ENCODE peak calls at places on chromosome X, in nine cellular contexts. R, J, X, Y, I, C, L, H and Q are unnamed samples.
A peak's percentile ranks its signal among the peaks of the same experiment; 100 is the strongest.

GRCh38 chrX:48579259-48579658 is 5.0 kb downstream of the RBM3 start:
- DNase-seq in H (no peak), Y (no peak), J (no peak), R (no peak), L (no peak), I (no peak), C (no peak), X (no peak), Q (no peak)

GRCh38 chrX:110222497-110223257 is 95.2 kb downstream of the AMMECR1 start:
- DNase-seq in J (no peak), I (peak; percentile 31), H (no peak), Y (no peak), R (no peak), X (no peak), L (no peak), C (no peak), Q (no peak)

GRCh38 chrX:46704767-46705386 is 54.0 kb downstream of the SLC9A7 start:
- DNase-seq in R (no peak), I (no peak), H (no peak), X (no peak), C (no peak), L (peak; percentile 68), Y (no peak), J (no peak), Q (no peak)

GRCh38 chrX:41661366-41662095 is 27.2 kb upstream of the GPR34 start:
- DNase-seq in H (no peak), Y (no peak), R (no peak), C (no peak), L (peak; percentile 61), I (no peak), J (no peak), X (no peak), Q (no peak)

GRCh38 chrX:6159468-6159867 is 69.2 kb downstream of the NLGN4X start:
- DNase-seq in I (no peak), C (peak; percentile 29), Y (no peak), R (no peak), J (no peak), H (no peak), X (no peak), L (no peak), Q (no peak)

GRCh38 chrX:19886888-19887531 is 390 bp downstream of the SH3KBP1 start:
- DNase-seq in L (peak; percentile 60), I (no peak), R (no peak), C (peak; percentile 42), X (no peak), Y (peak; percentile 16), J (peak; percentile 17), H (no peak), Q (peak; percentile 28)

GRCh38 chrX:146224442-146224841 is 406.8 kb downstream of the SLITRK2 start:
- DNase-seq in C (no peak), H (no peak), Y (no peak), J (no peak), R (no peak), L (no peak), I (peak; percentile 42), X (no peak), Q (no peak)

GRCh38 chrX:103823591-103823990 is 8.5 kb downstream of the RAB9B start:
- DNase-seq in R (no peak), I (no peak), J (no peak), C (no peak), Y (no peak), H (no peak), L (peak; percentile 51), X (no peak), Q (no peak)

GRCh38 chrX:10467793-10468192 is 152.6 kb downstream of the MID1 start:
- DNase-seq in H (no peak), R (no peak), J (no peak), C (no peak), L (peak; percentile 59), I (no peak), X (no peak), Y (no peak), Q (no peak)

GRCh38 chrX:97820170-97820569 is 936.5 kb downstream of the RPA4 start:
- DNase-seq in I (no peak), C (no peak), X (no peak), H (no peak), Y (no peak), L (no peak), R (no peak), J (no peak), Q (no peak)

GRCh38 chrX:109732319-109732779 is 708 bp downstream of the ACSL4 start:
- DNase-seq in L (peak; percentile 61), J (peak; percentile 2), R (no peak), Y (no peak), H (no peak), X (no peak), C (peak; percentile 15), I (peak; percentile 26), Q (no peak)

GRCh38 chrX:77785400-77785745 is 643 bp downstream of the ATRX start:
- DNase-seq in Y (peak; percentile 4), J (no peak), H (peak; percentile 17), X (no peak), R (no peak), I (peak; percentile 59), C (peak; percentile 31), L (peak; percentile 45), Q (no peak)

GRCh38 chrX:54076903-54077302 is 32.6 kb upstream of the PHF8 start:
- DNase-seq in J (no peak), C (no peak), X (no peak), R (no peak), H (no peak), I (peak; percentile 2), L (peak; percentile 62), Y (no peak), Q (no peak)

GRCh38 chrX:147978931-147979330 is 2.2 kb upstream of the FMR1NB start:
- DNase-seq in Y (no peak), I (no peak), C (no peak), L (peak; percentile 9), X (no peak), H (no peak), R (no peak), J (no peak), Q (no peak)

GRCh38 chrX:22686138-22686541 is 313.6 kb upstream of the DDX53 start:
- DNase-seq in R (no peak), I (no peak), L (no peak), X (no peak), C (peak; percentile 4), H (no peak), Y (peak; percentile 31), J (no peak), Q (peak; percentile 14)

DNA sequence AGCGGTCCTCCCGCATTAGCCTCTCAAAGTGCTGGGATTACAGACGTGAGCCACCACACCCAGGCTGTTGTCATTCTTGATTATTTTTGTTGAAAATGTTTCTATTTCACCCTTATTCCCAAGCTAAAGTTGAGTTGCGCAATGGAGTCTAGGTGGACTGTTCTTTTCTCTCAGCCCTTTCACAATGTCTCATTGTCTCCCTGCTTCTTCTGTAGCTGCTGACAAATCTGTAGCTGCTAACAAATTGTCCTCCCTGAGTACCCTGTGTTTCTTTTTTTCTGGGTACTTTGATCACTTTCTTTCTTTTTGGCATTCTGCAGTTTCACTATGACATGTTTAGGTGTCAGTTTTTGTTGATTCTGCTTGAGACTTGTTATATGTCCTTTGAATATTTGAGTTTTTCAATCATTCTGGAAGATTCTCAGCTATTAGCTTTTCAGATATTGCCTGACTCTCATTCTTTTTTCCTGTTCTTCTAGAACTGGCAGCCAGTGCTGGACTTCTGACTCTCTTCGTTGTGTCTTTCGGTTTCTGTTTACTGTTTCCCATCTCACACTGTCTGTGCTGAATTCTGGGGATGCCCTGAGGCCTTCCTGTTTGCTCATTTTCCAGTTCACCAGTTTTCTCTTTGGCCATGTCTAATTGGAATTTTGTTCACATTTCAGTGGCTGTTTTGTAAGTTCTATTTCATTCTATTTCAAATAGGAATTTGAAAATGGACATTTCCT is 6.6 kb downstream of the ABCD1 start:
- DNase-seq in X (no peak), I (no peak), J (no peak), H (no peak), C (no peak), R (no peak), Y (no peak), L (peak; percentile 35), Q (no peak)
- H3K36me3 ChIP-seq in X (peaks cover 2% of the 10 kb centered on the region), I (no peaks in the 10 kb centered on the region), J (no peaks in the 10 kb centered on the region), H (no peaks in the 10 kb centered on the region), C (no peaks in the 10 kb centered on the region), R (no peaks in the 10 kb centered on the region), Y (no peaks in the 10 kb centered on the region), L (no peaks in the 10 kb centered on the region), Q (peaks cover 18% of the 10 kb centered on the region)

DNA sequence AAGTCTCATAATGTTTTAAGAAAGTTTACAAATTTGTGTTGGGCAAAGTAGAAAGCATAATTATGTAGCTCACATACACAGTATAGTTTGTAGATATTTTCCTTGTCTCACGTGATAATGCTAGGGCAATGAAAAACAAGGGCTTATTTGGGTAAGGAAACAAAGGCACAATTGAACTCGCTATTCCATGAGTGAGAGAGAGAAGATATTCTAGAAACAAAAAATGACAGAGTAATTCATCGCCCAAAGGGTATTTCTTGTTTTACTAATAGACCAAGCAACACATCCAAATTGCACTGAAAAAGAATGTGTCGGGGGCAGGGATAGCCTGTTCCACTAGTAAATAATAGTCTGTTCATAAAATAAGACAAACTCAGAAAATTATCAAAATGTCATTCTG is 3.6 kb upstream of the ASB11 start:
- DNase-seq in H (no peak), J (no peak), R (no peak), C (no peak), L (no peak), X (no peak), Y (no peak), I (no peak), Q (no peak)
- H3K27ac ChIP-seq in H (no peak overlapping the region), J (no peak overlapping the region), R (no peak overlapping the region), C (no peak overlapping the region), L (no peak overlapping the region), X (no peak overlapping the region), Y (no peak overlapping the region), I (no peak overlapping the region), Q (no peak overlapping the region)

GRCh38 chrX:118498755-118499154 is 3.1 kb downstream of the DOCK11 start:
- DNase-seq in L (no peak), H (no peak), C (no peak), X (no peak), R (no peak), Y (no peak), I (no peak), J (no peak), Q (no peak)

GRCh38 chrX:118498351-118498750 is 2.7 kb downstream of the DOCK11 start:
- DNase-seq in H (no peak), Y (no peak), I (no peak), R (no peak), C (no peak), J (no peak), X (no peak), L (no peak), Q (no peak)

GRCh38 chrX:118503260-118504041 is 7.8 kb downstream of the DOCK11 start:
- DNase-seq in I (no peak), X (no peak), J (no peak), R (no peak), L (no peak), Y (no peak), C (no peak), H (no peak), Q (no peak)

GRCh38 chrX:118499295-118499694 is 3.7 kb downstream of the DOCK11 start:
- DNase-seq in R (no peak), H (no peak), I (peak; percentile 61), J (no peak), L (no peak), C (peak; percentile 21), X (no peak), Y (no peak), Q (no peak)

GRCh38 chrX:118502121-118502794 is 6.6 kb downstream of the DOCK11 start:
- DNase-seq in H (no peak), L (no peak), X (no peak), R (no peak), C (no peak), J (no peak), Y (no peak), I (no peak), Q (no peak)
- H3K4me1 ChIP-seq in H (no peaks in the 10 kb centered on the region), L (peaks cover 4% of the 10 kb centered on the region), X (peaks cover 3% of the 10 kb centered on the region), R (no peaks in the 10 kb centered on the region), C (peaks cover 13% of the 10 kb centered on the region), J (peaks cover 72% of the 10 kb centered on the region), Y (no peaks in the 10 kb centered on the region), I (no peaks in the 10 kb centered on the region), Q (no peaks in the 10 kb centered on the region)

GRCh38 chrX:106802388-106803275 is at the start of gene TBC1D8B:
- DNase-seq in Y (peak; percentile 85), I (peak; percentile 96), J (no peak), L (peak; percentile 91), H (peak; percentile 67), X (peak; percentile 22), C (peak; percentile 91), R (no peak), Q (peak; percentile 56)
- H3K36me3 ChIP-seq in Y (no peaks in the 10 kb centered on the region), I (no peaks in the 10 kb centered on the region), J (no peaks in the 10 kb centered on the region), L (no peaks in the 10 kb centered on the region), H (no peaks in the 10 kb centered on the region), X (no peaks in the 10 kb centered on the region), C (no peaks in the 10 kb centered on the region), R (no peaks in the 10 kb centered on the region), Q (no peaks in the 10 kb centered on the region)